ENCODE peak calls at places on chromosome 3, in ten cellular contexts. U, O, V, L, P, T, E, S, D and Q are unnamed samples.

GRCh38 chr3:146638718-146639117 is 33.6 kb upstream of the PLSCR5 start:
- DNase-seq in U (no peak), D (no peak), S (no peak), E (no peak), L (no peak), P (no peak), T (no peak), V (no peak), O (no peak), Q (peak)

GRCh38 chr3:136750922-136751258 is 1.3 kb downstream of the STAG1 start:
- DNase-seq in U (no peak), O (no peak), P (peak), E (no peak), L (no peak), S (no peak), D (peak), T (peak), V (no peak), Q (peak)

GRCh38 chr3:158771577-158771976 is 30.3 kb upstream of the MFSD1 start:
- DNase-seq in P (no peak), D (no peak), L (no peak), V (no peak), S (no peak), U (no peak), E (no peak), O (no peak), T (no peak), Q (no peak)

GRCh38 chr3:19931180-19931692 is 2.8 kb downstream of the EFHB start:
- DNase-seq in E (no peak), S (no peak), V (no peak), P (no peak), D (no peak), U (no peak), T (no peak), L (no peak), O (peak), Q (no peak)

GRCh38 chr3:72487078-72487765 is 361.0 kb downstream of the SHQ1 start:
- DNase-seq in V (peak), O (peak), S (peak), P (peak), U (peak), T (peak), D (peak), L (no peak), E (no peak), Q (peak)

GRCh38 chr3:169489775-169490546 is 173.6 kb downstream of the MECOM start:
- DNase-seq in V (no peak), U (no peak), S (no peak), P (no peak), T (no peak), O (no peak), E (no peak), L (no peak), D (no peak), Q (no peak)

GRCh38 chr3:87873136-87873535 is 185.7 kb downstream of the CGGBP1 start:
- DNase-seq in V (no peak), E (no peak), D (peak), P (no peak), U (no peak), S (no peak), T (no peak), O (no peak), L (no peak), Q (peak)

GRCh38 chr3:17227472-17227871 is 342.7 kb downstream of the PLCL2 start:
- DNase-seq in D (no peak), O (no peak), S (no peak), L (no peak), U (no peak), T (no peak), V (no peak), P (no peak), E (no peak), Q (no peak)

GRCh38 chr3:85495602-85496001 is 536.8 kb downstream of the CADM2 start:
- DNase-seq in P (no peak), V (no peak), S (no peak), O (no peak), E (no peak), D (no peak), U (no peak), T (no peak), L (no peak), Q (no peak)

GRCh38 chr3:161270991-161271390 is 49.9 kb downstream of the NMD3 start:
- DNase-seq in T (peak), O (no peak), P (no peak), U (no peak), D (no peak), S (no peak), E (no peak), L (no peak), V (no peak), Q (no peak)

GRCh38 chr3:45639044-45639392 is 44.5 kb downstream of the LIMD1 start:
- DNase-seq in L (no peak), E (no peak), D (no peak), T (no peak), O (no peak), V (no peak), S (no peak), P (peak), U (no peak), Q (no peak)

GRCh38 chr3:4373669-4374068 is 70.5 kb downstream of the SETMAR start:
- DNase-seq in T (no peak), L (no peak), D (no peak), V (no peak), U (no peak), P (no peak), E (no peak), O (no peak), S (no peak), Q (no peak)

GRCh38 chr3:45198264-45199260 is 27.5 kb downstream of the TMEM158 start:
- DNase-seq in O (no peak), D (no peak), T (peak), V (no peak), S (no peak), L (no peak), E (no peak), P (peak), U (no peak), Q (no peak)

GRCh38 chr3:47782538-47783308 is 1.0 kb upstream of the SMARCC1 start:
- DNase-seq in P (no peak), U (no peak), S (no peak), V (no peak), E (no peak), O (no peak), T (no peak), D (no peak), L (no peak), Q (no peak)

GRCh38 chr3:184500344-184500923 is 61.2 kb upstream of the EPHB3 start:
- DNase-seq in S (no peak), V (no peak), E (no peak), T (no peak), P (no peak), O (peak), D (no peak), U (no peak), L (no peak), Q (no peak)

GRCh38 chr3:140135461-140135860 is 200.5 kb downstream of the CLSTN2 start:
- DNase-seq in P (no peak), V (no peak), D (no peak), E (no peak), O (no peak), S (no peak), T (no peak), L (no peak), U (no peak), Q (no peak)

GRCh38 chr3:9218514-9218846 is 31.0 kb downstream of the SRGAP3 start:
- DNase-seq in V (no peak), S (no peak), T (no peak), P (no peak), E (no peak), D (no peak), L (no peak), U (no peak), O (no peak), Q (no peak)

GRCh38 chr3:29314727-29315088 is 33.8 kb downstream of the RBMS3 start:
- DNase-seq in T (peak), D (no peak), S (no peak), O (no peak), E (no peak), P (no peak), U (no peak), L (no peak), V (no peak), Q (no peak)

GRCh38 chr3:188792788-188793187 is 379.0 kb upstream of the TPRG1 start:
- DNase-seq in U (no peak), V (peak), L (no peak), O (no peak), S (peak), D (no peak), E (peak), T (peak), P (no peak), Q (peak)

GRCh38 chr3:104396974-104397669 is 969.6 kb upstream of the ALCAM start:
- DNase-seq in V (no peak), E (no peak), U (no peak), D (peak), S (no peak), T (peak), O (no peak), P (no peak), L (no peak), Q (peak)

GRCh38 chr3:99394831-99395733 is 243.3 kb upstream of the COL8A1 start:
- DNase-seq in S (no peak), D (peak), U (peak), O (no peak), L (no peak), V (no peak), E (no peak), P (peak), T (peak), Q (peak)

GRCh38 chr3:100169186-100169585 is 54.9 kb upstream of the FILIP1L start:
- DNase-seq in P (no peak), E (no peak), U (no peak), V (peak), O (no peak), S (no peak), T (peak), L (no peak), D (no peak), Q (peak)

GRCh38 chr3:43379343-43379742 is 93.0 kb downstream of the SNRK start:
- DNase-seq in S (no peak), P (peak), U (no peak), V (no peak), E (no peak), D (no peak), L (no peak), O (no peak), T (peak), Q (peak)

GRCh38 chr3:187025254-187025655 is 94.9 kb downstream of the ST6GAL1 start:
- DNase-seq in P (no peak), T (no peak), L (no peak), O (peak), S (no peak), V (no peak), U (no peak), E (no peak), D (no peak), Q (no peak)

GRCh38 chr3:64321747-64322146 is 96.5 kb upstream of the PRICKLE2 start:
- DNase-seq in V (no peak), O (no peak), U (peak), E (no peak), S (no peak), T (peak), D (peak), L (no peak), P (peak), Q (peak)

GRCh38 chr3:118501152-118501551 is 533.5 kb downstream of the IGSF11 start:
- DNase-seq in D (peak), L (no peak), V (peak), S (peak), E (peak), P (no peak), O (no peak), U (no peak), T (peak), Q (peak)

GRCh38 chr3:20240154-20240883 is 54.3 kb upstream of the SGO1 start:
- DNase-seq in D (no peak), S (no peak), O (no peak), T (no peak), E (no peak), L (no peak), P (no peak), V (no peak), U (no peak), Q (no peak)

GRCh38 chr3:51099794-51100542 is 285.1 kb upstream of the MANF start:
- DNase-seq in L (peak), O (peak), D (peak), S (no peak), P (peak), T (peak), V (no peak), U (peak), E (peak), Q (peak)
- TF ChIP-seq CTCF in L (peak), O (peak), D (peak), S (peak), P (peak), T (peak), V (peak), U (peak), E (peak), Q (peak)

DNA sequence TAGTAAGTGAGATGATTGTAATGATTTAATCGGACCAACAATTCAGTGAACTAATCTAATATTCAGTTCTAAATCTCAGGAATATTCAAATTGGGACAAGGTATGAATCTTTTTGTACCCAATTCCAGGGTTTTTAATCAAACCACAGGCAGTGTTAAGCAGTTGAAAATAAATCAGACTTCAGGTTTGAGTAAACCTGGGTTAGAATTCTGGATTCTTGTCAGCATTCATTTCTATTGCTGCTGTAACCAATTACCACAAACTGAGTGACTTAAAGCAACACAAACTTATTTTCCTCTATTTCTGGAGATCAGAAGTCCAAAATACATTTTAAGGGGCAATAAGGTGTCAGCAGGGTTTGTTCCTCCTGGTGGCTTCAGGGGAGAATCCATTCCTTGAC is 208.4 kb upstream of the ZPLD1 start:
- DNase-seq in L (no peak), D (no peak), U (no peak), O (no peak), T (no peak), P (no peak), E (no peak), S (no peak), V (no peak), Q (no peak)
- TF ChIP-seq CTCF in L (no peak), D (no peak), U (no peak), O (no peak), T (no peak), P (no peak), E (no peak), S (no peak), V (no peak), Q (no peak)

GRCh38 chr3:130955481-130955880 is 61.6 kb downstream of the ATP2C1 start:
- DNase-seq in P (no peak), S (no peak), V (no peak), O (no peak), T (no peak), U (no peak), D (no peak), L (no peak), E (no peak), Q (no peak)

GRCh38 chr3:130961458-130961857 is 65.2 kb downstream of the ASTE1 start:
- DNase-seq in U (no peak), S (no peak), E (no peak), L (no peak), D (no peak), V (no peak), P (no peak), T (no peak), O (no peak), Q (no peak)

GRCh38 chr3:130960139-130960779 is 66.4 kb downstream of the ASTE1 start:
- DNase-seq in E (no peak), D (no peak), P (no peak), O (no peak), U (no peak), S (no peak), L (no peak), T (no peak), V (no peak), Q (no peak)

GRCh38 chr3:130956281-130956680 is 62.4 kb downstream of the ATP2C1 start:
- DNase-seq in L (no peak), T (no peak), S (no peak), V (no peak), D (no peak), P (no peak), O (no peak), E (no peak), U (no peak), Q (no peak)

DNA sequence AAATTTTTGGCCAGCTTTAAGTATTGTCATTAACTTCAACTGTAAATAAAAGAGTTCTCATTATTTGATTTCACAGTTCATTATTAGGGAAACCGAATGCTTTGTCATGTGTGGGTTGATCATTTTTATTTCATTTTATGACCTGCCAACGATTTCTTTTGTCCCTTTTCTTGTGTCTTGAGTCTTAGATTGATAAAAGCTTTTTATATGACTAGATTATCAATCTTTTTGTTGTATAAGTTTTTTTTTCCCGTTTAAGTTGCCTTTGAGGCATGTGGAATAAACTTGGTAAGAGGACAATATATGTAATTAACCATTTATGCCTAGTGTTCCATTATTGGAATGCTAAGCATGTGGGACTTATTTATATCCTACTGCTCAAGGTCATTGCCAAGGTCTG is 62.8 kb downstream of the ATP2C1 start:
- DNase-seq in D (no peak), U (no peak), O (no peak), E (no peak), P (no peak), T (no peak), V (no peak), S (no peak), L (no peak), Q (no peak)
- TF ChIP-seq CTCF in D (no peak), U (no peak), O (no peak), E (no peak), P (no peak), T (no peak), V (no peak), S (no peak), L (no peak), Q (no peak)

DNA sequence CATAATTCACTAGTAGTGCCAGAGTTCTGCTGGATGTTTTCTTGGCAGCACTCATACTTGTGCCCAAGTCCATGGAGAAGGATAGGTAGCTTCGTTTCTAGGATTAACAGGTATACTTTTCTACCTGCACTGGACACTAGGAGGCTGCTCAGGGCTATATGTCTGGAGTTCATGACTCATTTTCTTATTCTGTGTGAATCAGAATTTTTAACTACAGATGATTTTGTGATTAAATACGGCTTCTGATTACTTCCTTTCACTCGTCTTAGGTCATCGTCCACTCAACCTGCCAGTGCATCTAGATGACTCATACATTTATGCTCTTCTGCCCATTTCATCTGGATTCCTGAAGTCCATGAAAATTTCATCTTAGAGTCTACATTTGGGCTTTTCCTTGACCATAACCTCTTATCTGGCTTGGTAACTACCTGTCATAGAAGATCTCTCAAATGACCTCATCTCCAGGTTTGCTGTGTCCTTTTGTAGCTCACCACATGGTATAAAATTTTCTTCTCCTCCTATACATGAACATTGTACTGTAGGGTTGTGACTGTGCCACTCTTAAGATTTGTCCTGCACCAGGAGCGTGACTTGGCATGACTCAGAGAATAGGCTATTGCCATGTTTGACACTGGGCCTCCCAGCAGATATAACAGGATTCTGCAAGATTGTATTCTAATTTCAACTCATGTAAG is 66.7 kb upstream of the GCSAM start:
- DNase-seq in P (no peak), E (no peak), T (no peak), L (no peak), O (no peak), S (no peak), V (no peak), U (peak), D (peak), Q (no peak)
- TF ChIP-seq CTCF in P (no peak), E (no peak), T (peak), L (no peak), O (no peak), S (no peak), V (no peak), U (no peak), D (no peak), Q (no peak)

GRCh38 chr3:38270606-38271005 is 5.0 kb downstream of the SLC22A13 start:
- DNase-seq in U (no peak), V (no peak), S (no peak), P (no peak), E (no peak), L (no peak), D (no peak), T (no peak), O (no peak), Q (no peak)

GRCh38 chr3:38268522-38268921 is 2.9 kb downstream of the SLC22A13 start:
- DNase-seq in D (no peak), O (peak), U (no peak), V (no peak), L (no peak), E (no peak), S (no peak), T (no peak), P (no peak), Q (no peak)

GRCh38 chr3:38266810-38267209 is 1.2 kb downstream of the SLC22A13 start:
- DNase-seq in E (no peak), L (no peak), O (no peak), V (no peak), U (no peak), T (no peak), D (no peak), P (no peak), S (no peak), Q (no peak)

GRCh38 chr3:38265604-38266307 is at the start of gene SLC22A13:
- DNase-seq in D (no peak), O (no peak), T (no peak), L (no peak), P (no peak), U (no peak), S (no peak), E (no peak), V (no peak), Q (no peak)

GRCh38 chr3:38267689-38268477 is 2.3 kb downstream of the SLC22A13 start:
- DNase-seq in T (no peak), S (no peak), D (no peak), U (no peak), P (no peak), E (no peak), O (no peak), L (no peak), V (no peak), Q (no peak)
- TF ChIP-seq CTCF in T (no peak), S (no peak), D (no peak), U (no peak), P (no peak), E (no peak), O (no peak), L (no peak), V (no peak), Q (no peak)

DNA sequence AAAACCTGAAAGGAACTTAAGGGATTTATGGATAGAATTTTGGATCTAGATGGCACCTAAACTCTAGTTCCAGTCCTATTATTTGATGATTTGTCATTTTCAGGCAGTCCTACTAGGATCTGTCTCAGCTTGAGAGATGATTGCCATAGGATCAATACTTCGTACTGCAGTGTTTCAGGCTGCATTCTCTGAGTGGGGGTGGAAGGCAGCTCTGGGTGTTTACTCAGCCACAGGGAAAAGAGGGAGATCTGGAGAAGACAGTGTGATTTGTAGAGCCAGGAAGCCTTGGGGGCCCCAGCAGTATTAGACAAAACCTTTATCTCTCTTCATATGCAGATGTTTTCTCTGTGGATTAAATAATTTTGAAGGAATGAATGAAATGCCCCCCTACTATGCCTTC is 188.4 kb upstream of the SYNPR start:
- DNase-seq in V (no peak), O (no peak), T (no peak), E (no peak), S (no peak), U (no peak), D (no peak), P (no peak), L (no peak), Q (no peak)
- TF ChIP-seq CTCF in V (no peak), O (no peak), T (no peak), E (no peak), S (no peak), U (no peak), D (no peak), P (no peak), L (no peak), Q (no peak)